ENCODE peak calls at places on chromosomes 13 and 19, in five cellular contexts. One of them, this sample, is unnamed.

GRCh38 chr13:114130708-114131580 is 1.5 kb downstream of the RASA3 start:
- DNase-seq in HEK293T: no peak
- DNase-seq in A549: peak; percentile 18
- DNase-seq in GM12878: no peak
- DNase-seq in IMR-90: peak; percentile 91
- DNase-seq in this sample: no peak

GRCh38 chr13:105732946-105733529 is 802.4 kb downstream of the EFNB2 start:
- DNase-seq in IMR-90: no peak
- DNase-seq in GM12878: no peak
- DNase-seq in HEK293T: no peak
- DNase-seq in A549: no peak
- DNase-seq in this sample: no peak

GRCh38 chr13:59607780-59608233 is 555.9 kb downstream of the DIAPH3 start:
- DNase-seq in GM12878: no peak
- DNase-seq in HEK293T: no peak
- DNase-seq in IMR-90: no peak
- DNase-seq in A549: no peak
- DNase-seq in this sample: no peak

GRCh38 chr19:49057636-49058234 is at the start of gene CGB7:
- DNase-seq in GM12878: no peak
- DNase-seq in IMR-90: peak; percentile 35
- DNase-seq in A549: peak; percentile 57
- DNase-seq in HEK293T: peak; percentile 39
- DNase-seq in this sample: peak; percentile 17

GRCh38 chr19:6551607-6552450 is 21.0 kb downstream of the TNFSF9 start:
- DNase-seq in A549: peak; percentile 61
- DNase-seq in GM12878: no peak
- DNase-seq in IMR-90: no peak
- DNase-seq in HEK293T: no peak
- DNase-seq in this sample: peak; percentile 45

GRCh38 chr13:96781141-96781540 is 213.1 kb downstream of the OXGR1 start:
- DNase-seq in HEK293T: no peak
- DNase-seq in GM12878: no peak
- DNase-seq in A549: no peak
- DNase-seq in IMR-90: no peak
- DNase-seq in this sample: no peak

GRCh38 chr19:51711702-51712101 is 12.1 kb downstream of the HAS1 start:
- DNase-seq in GM12878: no peak
- DNase-seq in HEK293T: no peak
- DNase-seq in A549: no peak
- DNase-seq in IMR-90: no peak
- DNase-seq in this sample: no peak

GRCh38 chr19:4140237-4140711 is 13.2 kb upstream of the CREB3L3 start:
- DNase-seq in IMR-90: peak; percentile 72
- DNase-seq in GM12878: no peak
- DNase-seq in A549: peak; percentile 89
- DNase-seq in HEK293T: peak; percentile 85
- DNase-seq in this sample: peak; percentile 70

GRCh38 chr19:46372901-46373572 is 26.1 kb downstream of the PPP5C start:
- DNase-seq in IMR-90: no peak
- DNase-seq in GM12878: no peak
- DNase-seq in HEK293T: no peak
- DNase-seq in A549: peak; percentile 84
- DNase-seq in this sample: no peak

GRCh38 chr13:77981191-77981925 is 62.7 kb upstream of the EDNRB start:
- DNase-seq in HEK293T: no peak
- DNase-seq in GM12878: no peak
- DNase-seq in A549: no peak
- DNase-seq in IMR-90: peak; percentile 13
- DNase-seq in this sample: no peak

GRCh38 chr13:72457151-72457550 is 270.3 kb downstream of the MZT1 start:
- DNase-seq in IMR-90: no peak
- DNase-seq in HEK293T: no peak
- DNase-seq in GM12878: no peak
- DNase-seq in A549: no peak
- DNase-seq in this sample: no peak

GRCh38 chr13:45242070-45242469 is 41.2 kb upstream of the KCTD4 start:
- DNase-seq in A549: peak; percentile 26
- DNase-seq in IMR-90: peak; percentile 53
- DNase-seq in GM12878: no peak
- DNase-seq in HEK293T: no peak
- DNase-seq in this sample: no peak

GRCh38 chr13:31742102-31742695 is 2.9 kb downstream of the RXFP2 start:
- DNase-seq in GM12878: peak; percentile 8
- DNase-seq in HEK293T: peak; percentile 57
- DNase-seq in IMR-90: peak; percentile 69
- DNase-seq in A549: peak; percentile 50
- DNase-seq in this sample: peak; percentile 28

DNA sequence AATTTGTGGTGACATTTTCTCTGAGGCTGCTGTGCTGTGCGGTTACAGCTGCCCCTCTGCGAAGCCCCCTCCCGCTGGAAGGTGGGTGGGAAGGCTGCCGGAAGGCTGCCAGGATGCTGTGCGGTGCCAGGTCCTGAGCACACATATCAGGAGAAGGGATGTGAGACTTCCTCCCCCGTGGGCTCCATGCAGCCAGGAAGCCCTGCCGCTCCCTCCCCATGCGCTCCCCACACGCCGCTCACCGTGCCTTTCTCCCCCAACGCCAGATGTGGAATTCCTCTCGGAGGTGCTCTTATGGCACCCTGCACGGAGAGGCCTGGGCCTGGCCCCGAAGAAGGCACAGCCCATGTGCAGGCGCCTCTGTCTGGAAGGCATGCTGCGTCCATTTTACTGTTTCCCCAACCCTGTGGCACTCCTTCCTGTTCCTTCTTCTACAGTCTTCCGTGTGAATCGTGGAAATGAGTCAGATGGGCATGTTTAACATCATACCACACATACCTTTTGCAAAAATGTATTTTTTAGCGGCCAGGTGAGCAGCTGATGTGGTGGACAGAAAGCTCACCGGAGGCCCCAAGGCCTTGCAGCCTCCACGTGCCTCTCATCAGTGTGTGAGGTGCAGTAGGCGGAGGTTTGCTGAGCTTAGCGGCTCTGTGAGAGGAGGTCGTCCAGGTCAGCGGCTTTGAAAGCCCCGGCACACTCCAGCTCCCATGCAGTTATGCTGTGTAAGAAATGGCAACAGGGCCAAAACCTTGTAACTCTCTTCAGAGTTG is 88.0 kb downstream of the ATP11A start:
- DNase-seq in GM12878: no peak
- DNase-seq in A549: no peak
- DNase-seq in HEK293T: no peak
- DNase-seq in IMR-90: no peak
- DNase-seq in this sample: no peak
- TF ChIP-seq BHLHE40 in GM12878: no peak
- TF ChIP-seq BHLHE40 in A549: no peak
- TF ChIP-seq BHLHE40 in HEK293T: no peak
- TF ChIP-seq BHLHE40 in IMR-90: no peak
- TF ChIP-seq BHLHE40 in this sample: no peak

GRCh38 chr13:98350746-98351330 is 173.8 kb upstream of the RNF113B start:
- DNase-seq in IMR-90: no peak
- DNase-seq in A549: no peak
- DNase-seq in HEK293T: no peak
- DNase-seq in GM12878: no peak
- DNase-seq in this sample: no peak
- TF ChIP-seq BHLHE40 in IMR-90: no peak
- TF ChIP-seq BHLHE40 in A549: no peak
- TF ChIP-seq BHLHE40 in HEK293T: no peak
- TF ChIP-seq BHLHE40 in GM12878: no peak
- TF ChIP-seq BHLHE40 in this sample: no peak

GRCh38 chr13:73657821-73658540 is 476.2 kb downstream of the KLF12 start:
- DNase-seq in HEK293T: no peak
- DNase-seq in IMR-90: no peak
- DNase-seq in GM12878: no peak
- DNase-seq in A549: no peak
- DNase-seq in this sample: no peak
- TF ChIP-seq BHLHE40 in HEK293T: no peak
- TF ChIP-seq BHLHE40 in IMR-90: no peak
- TF ChIP-seq BHLHE40 in GM12878: no peak
- TF ChIP-seq BHLHE40 in A549: no peak
- TF ChIP-seq BHLHE40 in this sample: no peak

GRCh38 chr19:32928806-32929205 is 43.0 kb downstream of the CEP89 start:
- DNase-seq in A549: peak; percentile 92
- DNase-seq in HEK293T: no peak
- DNase-seq in GM12878: no peak
- DNase-seq in IMR-90: peak; percentile 4
- DNase-seq in this sample: peak; percentile 35
- TF ChIP-seq BHLHE40 in A549: no peak
- TF ChIP-seq BHLHE40 in HEK293T: no peak
- TF ChIP-seq BHLHE40 in GM12878: no peak
- TF ChIP-seq BHLHE40 in IMR-90: no peak
- TF ChIP-seq BHLHE40 in this sample: no peak

DNA sequence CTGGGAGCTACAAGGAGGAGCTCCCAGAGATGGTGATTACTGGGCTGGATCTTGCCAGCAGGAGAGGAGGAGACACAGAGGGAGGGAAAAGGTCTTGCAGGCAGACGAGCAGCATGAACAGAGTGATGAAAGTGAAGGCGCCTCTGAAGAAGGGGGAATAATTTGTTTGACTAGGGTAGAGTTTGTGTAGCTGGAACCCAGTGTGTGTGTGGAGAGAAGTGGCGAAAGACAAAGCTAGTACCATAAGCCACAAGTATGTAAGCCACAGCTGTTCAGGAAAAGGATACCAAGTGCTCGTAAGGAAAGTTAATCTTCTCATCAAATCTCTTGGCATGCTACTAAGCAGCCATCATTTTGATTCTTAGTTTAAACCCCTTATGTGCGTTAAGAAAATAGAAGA is 5.4 kb downstream of the FLT1 start:
- DNase-seq in A549: no peak
- DNase-seq in HEK293T: no peak
- DNase-seq in IMR-90: peak; percentile 45
- DNase-seq in GM12878: no peak
- DNase-seq in this sample: no peak
- TF ChIP-seq BHLHE40 in A549: no peak
- TF ChIP-seq BHLHE40 in HEK293T: no peak
- TF ChIP-seq BHLHE40 in IMR-90: no peak
- TF ChIP-seq BHLHE40 in GM12878: no peak
- TF ChIP-seq BHLHE40 in this sample: no peak

GRCh38 chr13:94710881-94711560 is 1.3 kb downstream of the SOX21 start:
- DNase-seq in IMR-90: no peak
- DNase-seq in HEK293T: peak; percentile 89
- DNase-seq in A549: peak; percentile 42
- DNase-seq in GM12878: no peak
- DNase-seq in this sample: no peak

GRCh38 chr13:94712812-94713555 is 639 bp upstream of the SOX21 start:
- DNase-seq in A549: peak; percentile 55
- DNase-seq in HEK293T: peak; percentile 66
- DNase-seq in IMR-90: peak; percentile 46
- DNase-seq in GM12878: no peak
- DNase-seq in this sample: no peak

GRCh38 chr13:94710081-94710809 is 2.1 kb downstream of the SOX21 start:
- DNase-seq in IMR-90: no peak
- DNase-seq in GM12878: no peak
- DNase-seq in A549: no peak
- DNase-seq in HEK293T: peak; percentile 25
- DNase-seq in this sample: no peak

GRCh38 chr13:94712287-94712811 is at the start of gene SOX21:
- DNase-seq in IMR-90: no peak
- DNase-seq in HEK293T: peak; percentile 48
- DNase-seq in A549: peak; percentile 48
- DNase-seq in GM12878: no peak
- DNase-seq in this sample: no peak

DNA sequence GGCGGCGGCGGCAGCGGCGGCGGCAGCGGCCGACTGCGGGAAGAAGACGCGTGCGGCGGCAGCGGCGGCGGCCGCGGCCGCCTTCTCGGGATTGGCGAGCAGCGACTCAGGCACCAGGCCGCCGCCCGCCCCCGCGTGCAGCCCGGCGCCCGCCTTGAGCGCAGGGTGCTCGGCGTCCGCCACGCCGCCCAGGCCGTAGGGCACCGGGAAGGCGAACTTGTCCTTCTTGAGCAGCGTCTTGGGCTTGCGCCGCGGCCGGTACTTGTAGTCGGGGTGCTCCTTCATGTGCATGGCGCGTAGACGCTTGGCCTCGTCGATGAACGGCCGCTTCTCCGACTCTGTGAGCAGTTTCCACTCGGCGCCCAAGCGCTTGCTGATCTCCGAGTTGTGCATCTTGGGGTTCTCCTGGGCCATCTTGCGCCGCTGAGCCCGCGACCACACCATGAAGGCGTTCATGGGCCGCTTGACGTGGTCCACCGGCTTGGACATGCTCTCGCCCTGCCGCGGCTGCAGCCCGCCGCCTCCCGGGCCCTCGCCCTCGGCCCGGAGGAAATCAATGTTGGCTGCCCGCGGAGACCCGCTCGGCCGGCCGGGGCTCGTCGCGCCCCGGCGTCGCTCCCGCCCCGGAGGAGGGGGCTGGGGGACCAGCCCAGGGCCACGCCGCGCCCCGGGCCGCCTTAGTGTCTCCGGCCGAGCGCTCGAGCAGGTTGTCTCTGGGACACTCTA is 621 bp downstream of the SOX21 start:
- DNase-seq in IMR-90: no peak
- DNase-seq in HEK293T: no peak
- DNase-seq in GM12878: no peak
- DNase-seq in A549: peak; percentile 47
- DNase-seq in this sample: no peak
- TF ChIP-seq BHLHE40 in IMR-90: no peak
- TF ChIP-seq BHLHE40 in HEK293T: no peak
- TF ChIP-seq BHLHE40 in GM12878: no peak
- TF ChIP-seq BHLHE40 in A549: no peak
- TF ChIP-seq BHLHE40 in this sample: no peak

GRCh38 chr13:104485571-104485970 is 1419.4 kb upstream of the SLC10A2 start:
- DNase-seq in GM12878: no peak
- DNase-seq in HEK293T: no peak
- DNase-seq in A549: no peak
- DNase-seq in IMR-90: no peak
- DNase-seq in this sample: no peak

GRCh38 chr13:104487006-104487405 is 1420.8 kb upstream of the SLC10A2 start:
- DNase-seq in IMR-90: no peak
- DNase-seq in GM12878: no peak
- DNase-seq in A549: no peak
- DNase-seq in HEK293T: no peak
- DNase-seq in this sample: no peak

GRCh38 chr13:104483631-104484030 is 1417.4 kb upstream of the SLC10A2 start:
- DNase-seq in HEK293T: no peak
- DNase-seq in GM12878: no peak
- DNase-seq in A549: no peak
- DNase-seq in IMR-90: no peak
- DNase-seq in this sample: no peak
- TF ChIP-seq BHLHE40 in HEK293T: no peak
- TF ChIP-seq BHLHE40 in GM12878: no peak
- TF ChIP-seq BHLHE40 in A549: no peak
- TF ChIP-seq BHLHE40 in IMR-90: no peak
- TF ChIP-seq BHLHE40 in this sample: no peak

DNA sequence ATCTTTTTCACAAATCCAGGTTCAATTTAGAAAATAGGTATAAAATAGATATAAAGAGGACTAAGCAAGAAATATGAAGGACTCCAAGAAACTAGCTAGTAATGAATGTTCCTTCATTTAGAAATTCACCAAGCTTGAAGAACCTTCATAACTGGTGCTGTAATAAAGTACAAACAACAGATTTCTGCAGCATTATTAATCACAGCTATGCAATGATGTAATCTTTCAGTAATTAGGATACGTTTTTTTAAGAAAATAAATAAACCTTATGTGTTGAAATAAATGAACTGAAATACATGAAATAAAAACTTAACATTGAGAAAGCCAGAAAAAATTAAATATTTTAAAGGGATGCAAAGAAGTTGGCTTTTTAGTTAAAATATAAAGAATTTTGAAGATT is 236.1 kb downstream of the RGCC start:
- DNase-seq in HEK293T: no peak
- DNase-seq in A549: no peak
- DNase-seq in IMR-90: no peak
- DNase-seq in GM12878: no peak
- DNase-seq in this sample: no peak
- TF ChIP-seq BHLHE40 in HEK293T: no peak
- TF ChIP-seq BHLHE40 in A549: no peak
- TF ChIP-seq BHLHE40 in IMR-90: no peak
- TF ChIP-seq BHLHE40 in GM12878: no peak
- TF ChIP-seq BHLHE40 in this sample: no peak

This sample was measured in HepG2.